ENCODE peak calls at places on chromosomes 16 and 17, in ten cellular contexts. C is epithelial cell of esophagus, M is astrocyte of the spinal cord, U is body of pancreas, D is NB4, Z is sigmoid colon, P is AG10803, K is OCI-LY7, F is nephron progenitor cell, R is AG04450. E is an unnamed sample.

GRCh38 chr17:69367298-69367697 is 40.4 kb upstream of the ABCA5 start:
- DNase-seq in C (no peak), M (no peak), U (no peak), D (no peak), Z (no peak), P (no peak), K (no peak), F (no peak), R (no peak), E (peak)

GRCh38 chr17:44794699-44795413 is 35.2 kb downstream of the GJC1 start:
- DNase-seq in C (peak), M (peak), U (no peak), D (peak), Z (peak), P (peak), K (no peak), F (no peak), R (peak), E (peak)

GRCh38 chr17:7552621-7553051 is 3.8 kb downstream of the TNFSF12 start:
- DNase-seq in C (no peak), M (no peak), U (peak), D (no peak), Z (no peak), P (no peak), K (peak), F (no peak), R (no peak), E (no peak)

GRCh38 chr16:87331241-87331801 is 14.1 kb upstream of the C16orf95 start:
- DNase-seq in C (no peak), M (no peak), U (no peak), D (no peak), Z (no peak), P (no peak), K (no peak), F (no peak), R (no peak), E (no peak)

GRCh38 chr17:59332890-59333377 is 1.5 kb downstream of the YPEL2 start:
- DNase-seq in C (peak), M (no peak), U (peak), D (peak), Z (peak), P (peak), K (no peak), F (peak), R (no peak), E (peak)

GRCh38 chr17:60573139-60573975 is 26.6 kb upstream of the PPM1D start:
- DNase-seq in C (no peak), M (peak), U (peak), D (no peak), Z (peak), P (peak), K (no peak), F (no peak), R (peak), E (peak)

GRCh38 chr17:14871921-14872320 is 393.2 kb downstream of the PMP22 start:
- DNase-seq in C (peak), M (peak), U (no peak), D (no peak), Z (no peak), P (peak), K (no peak), F (no peak), R (no peak), E (peak)

GRCh38 chr17:76371656-76372628 is 12.5 kb upstream of the SPHK1 start:
- DNase-seq in C (peak), M (peak), U (no peak), D (no peak), Z (no peak), P (peak), K (no peak), F (no peak), R (peak), E (peak)

GRCh38 chr17:50830994-50831393 is 4.4 kb upstream of the WFIKKN2 start:
- DNase-seq in C (no peak), M (peak), U (no peak), D (no peak), Z (peak), P (no peak), K (no peak), F (peak), R (no peak), E (peak)

GRCh38 chr17:82014432-82014831 is 8.2 kb downstream of the CENPX start:
- DNase-seq in C (no peak), M (no peak), U (no peak), D (no peak), Z (no peak), P (no peak), K (no peak), F (no peak), R (no peak), E (no peak)

GRCh38 chr17:1110844-1111598 is 68.8 kb downstream of the ABR start:
- DNase-seq in C (peak), M (peak), U (peak), D (peak), Z (peak), P (peak), K (no peak), F (no peak), R (peak), E (peak)

GRCh38 chr17:1229354-1229890 is 40.8 kb upstream of the BHLHA9 start:
- DNase-seq in C (no peak), M (no peak), U (peak), D (peak), Z (peak), P (no peak), K (peak), F (peak), R (no peak), E (peak)

GRCh38 chr17:66633322-66633965 is 201.5 kb upstream of the CACNG5 start:
- DNase-seq in C (no peak), M (peak), U (no peak), D (peak), Z (no peak), P (peak), K (no peak), F (no peak), R (no peak), E (peak)

GRCh38 chr16:16025214-16025968 is 76.0 kb downstream of the ABCC1 start:
- DNase-seq in C (peak), M (peak), U (no peak), D (no peak), Z (no peak), P (peak), K (peak), F (no peak), R (peak), E (peak)

GRCh38 chr17:79630120-79630519 is 19.3 kb upstream of the RBFOX3 start:
- DNase-seq in C (no peak), M (no peak), U (no peak), D (no peak), Z (peak), P (no peak), K (no peak), F (no peak), R (no peak), E (no peak)

GRCh38 chr17:81523139-81524062 is 4.8 kb upstream of the FSCN2 start:
- DNase-seq in C (no peak), M (no peak), U (no peak), D (peak), Z (peak), P (peak), K (peak), F (peak), R (no peak), E (peak)

GRCh38 chr17:39141915-39142664 is 9.3 kb downstream of the PLXDC1 start:
- DNase-seq in C (no peak), M (no peak), U (no peak), D (no peak), Z (no peak), P (no peak), K (no peak), F (no peak), R (no peak), E (no peak)

GRCh38 chr16:76194621-76195015 is 82.6 kb upstream of the CNTNAP4 start:
- DNase-seq in C (peak), M (peak), U (peak), D (no peak), Z (no peak), P (no peak), K (no peak), F (no peak), R (no peak), E (no peak)

GRCh38 chr17:10290046-10290445 is 82.8 kb downstream of the MYH13 start:
- DNase-seq in C (no peak), M (no peak), U (peak), D (no peak), Z (no peak), P (peak), K (no peak), F (no peak), R (no peak), E (no peak)

DNA sequence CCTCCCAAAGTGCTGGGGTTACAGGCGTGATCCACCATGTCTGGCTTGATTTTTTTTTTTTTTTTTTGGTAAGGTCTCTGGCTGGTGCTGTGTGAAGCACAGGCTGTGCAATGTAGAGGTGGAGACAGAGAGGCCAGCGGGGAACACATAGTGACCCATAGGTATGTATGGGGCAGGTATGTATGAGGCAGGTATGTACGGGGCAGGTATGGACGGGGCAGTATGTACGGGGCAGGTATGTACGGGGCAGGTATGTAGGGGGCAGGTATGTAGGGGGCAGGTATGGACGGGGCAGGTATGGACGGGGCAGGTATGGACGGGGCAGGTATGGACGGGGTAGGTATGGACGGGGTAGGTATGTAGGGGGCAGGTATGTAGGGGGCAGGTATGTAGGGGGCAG is 5.0 kb downstream of the RPL3L start:
- DNase-seq in C (peak), M (no peak), U (no peak), D (no peak), Z (no peak), P (no peak), K (no peak), F (no peak), R (no peak), E (no peak)
- TF ChIP-seq CTCF in C (no peak), M (no peak), U (no peak), D (no peak), Z (no peak), P (no peak), K (no peak), F (no peak), R (no peak), E (no peak)

GRCh38 chr16:66658143-66658859 is 38.2 kb downstream of the CMTM4 start:
- DNase-seq in C (no peak), M (no peak), U (no peak), D (peak), Z (no peak), P (no peak), K (no peak), F (no peak), R (no peak), E (no peak)
- TF ChIP-seq CTCF in C (no peak), M (no peak), U (no peak), D (peak), Z (no peak), P (no peak), K (peak), F (no peak), R (no peak), E (no peak)

GRCh38 chr16:78900039-78900811 is 700.3 kb downstream of the MAF start:
- DNase-seq in C (no peak), M (no peak), U (no peak), D (no peak), Z (no peak), P (no peak), K (no peak), F (no peak), R (no peak), E (no peak)
- TF ChIP-seq CTCF in C (no peak), M (no peak), U (no peak), D (no peak), Z (no peak), P (no peak), K (no peak), F (no peak), R (no peak), E (no peak)

GRCh38 chr16:67149276-67150057 is 1.3 kb downstream of the B3GNT9 start:
- DNase-seq in C (no peak), M (no peak), U (no peak), D (no peak), Z (no peak), P (no peak), K (no peak), F (no peak), R (no peak), E (no peak)
- TF ChIP-seq CTCF in C (no peak), M (no peak), U (no peak), D (no peak), Z (no peak), P (no peak), K (no peak), F (no peak), R (no peak), E (no peak)

DNA sequence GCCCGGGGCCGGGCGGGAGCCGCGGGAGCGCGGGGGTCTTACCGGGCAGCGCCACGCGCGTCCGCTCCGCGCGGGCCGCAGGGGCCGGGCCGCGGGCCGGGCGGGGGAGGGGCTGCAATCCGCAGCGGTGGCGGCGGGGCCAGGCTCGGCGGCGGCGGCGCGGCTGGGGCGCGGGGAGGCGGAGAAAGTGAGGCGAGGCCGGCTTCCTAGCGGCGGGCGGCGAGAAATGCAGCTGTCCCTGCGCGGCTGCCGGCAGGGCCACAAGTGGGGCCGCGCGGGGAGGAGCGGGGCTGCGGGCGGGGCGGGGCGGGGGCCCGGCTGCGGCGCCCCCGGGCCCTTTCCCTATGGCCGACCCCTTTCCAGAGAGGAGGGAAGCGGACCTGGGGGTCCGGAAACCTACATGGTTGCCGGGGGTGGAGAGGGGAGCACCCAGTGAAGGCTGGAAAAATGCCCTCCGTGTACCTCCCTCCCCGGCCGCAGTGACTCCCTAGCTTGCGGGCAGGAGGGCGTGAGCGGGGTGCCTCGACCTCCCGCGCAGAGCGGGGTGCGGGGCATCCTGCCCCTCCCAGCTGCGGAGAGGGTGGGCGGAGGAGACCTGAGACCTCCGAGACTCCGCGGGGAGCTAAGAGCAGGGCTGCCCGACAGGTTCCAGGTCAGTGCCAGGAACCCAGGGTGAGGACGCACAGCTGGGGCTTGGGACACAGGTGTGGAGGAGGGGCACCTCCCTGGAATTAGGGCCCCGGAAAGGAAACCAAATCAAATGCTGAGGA is at the start of gene CUEDC1:
- DNase-seq in C (peak), M (peak), U (peak), D (peak), Z (peak), P (peak), K (peak), F (peak), R (no peak), E (peak)
- TF ChIP-seq CTCF in C (peak), M (peak), U (peak), D (no peak), Z (no peak), P (peak), K (peak), F (no peak), R (peak), E (peak)

DNA sequence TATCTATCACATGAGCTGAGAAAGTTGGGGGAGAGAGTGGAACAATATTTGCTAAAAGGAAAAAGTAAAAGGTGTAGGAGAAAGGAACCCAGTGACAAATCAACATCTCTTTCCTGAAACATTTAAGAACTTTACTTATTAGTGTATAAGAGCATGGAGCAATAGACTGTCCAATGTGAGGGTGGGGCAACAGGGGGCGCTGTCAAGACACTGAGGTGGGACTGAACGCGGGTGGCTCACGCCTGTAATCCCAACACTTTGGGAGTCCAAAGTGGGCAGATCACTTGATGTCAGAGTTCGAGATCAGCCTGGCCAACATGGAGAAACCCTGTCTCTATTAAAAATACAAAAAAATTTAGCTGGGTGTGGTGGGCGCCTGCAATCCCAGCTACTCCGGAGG is 21.2 kb downstream of the PCTP start:
- DNase-seq in C (no peak), M (no peak), U (no peak), D (peak), Z (no peak), P (no peak), K (no peak), F (no peak), R (no peak), E (no peak)
- TF ChIP-seq CTCF in C (no peak), M (no peak), U (no peak), D (no peak), Z (no peak), P (no peak), K (peak), F (no peak), R (no peak), E (peak)

E was measured in choroid plexus epithelial cell.